ENCODE peak calls at places on chromosome 13, in seven cellular contexts. M is HepG2, B is HCT116, A is SK-N-SH, R is H1, P is NT2/D1, T is GM12878. F is an unnamed sample.

GRCh38 chr13:66559093-66559492 is 671.0 kb downstream of the PCDH9 start:
- DNase-seq in M (no peak), B (no peak), A (no peak), R (no peak), P (no peak), T (no peak), F (no peak)

GRCh38 chr13:113001251-113002140 is 32.5 kb downstream of the MCF2L start:
- DNase-seq in M (peak), B (no peak), A (peak), R (no peak), P (peak), T (no peak), F (no peak)

GRCh38 chr13:35190241-35190640 is 248.2 kb downstream of the NBEA start:
- DNase-seq in M (no peak), B (no peak), A (no peak), R (no peak), P (no peak), T (no peak), F (no peak)

GRCh38 chr13:30431269-30431950 is 9.1 kb downstream of the UBE2L5 start:
- DNase-seq in M (no peak), B (peak), A (no peak), R (no peak), P (no peak), T (no peak), F (no peak)

GRCh38 chr13:113320226-113320875 is 23.3 kb downstream of the LAMP1 start:
- DNase-seq in M (no peak), B (no peak), A (no peak), R (no peak), P (no peak), T (no peak), F (no peak)

GRCh38 chr13:69389899-69390298 is 717.7 kb upstream of the ATXN8OS start:
- DNase-seq in M (no peak), B (no peak), A (no peak), R (no peak), P (no peak), T (no peak), F (no peak)

GRCh38 chr13:25046985-25047660 is 48.8 kb upstream of the PABPC3 start:
- DNase-seq in M (no peak), B (no peak), A (peak), R (no peak), P (peak), T (no peak), F (no peak)

GRCh38 chr13:23741879-23742510 is 147.2 kb downstream of the MIPEP start:
- DNase-seq in M (no peak), B (peak), A (peak), R (peak), P (no peak), T (no peak), F (peak)

GRCh38 chr13:100392709-100393630 is 195.6 kb downstream of the GGACT start:
- DNase-seq in M (peak), B (peak), A (no peak), R (peak), P (peak), T (peak), F (peak)

GRCh38 chr13:66513728-66514127 is 716.4 kb downstream of the PCDH9 start:
- DNase-seq in M (no peak), B (no peak), A (no peak), R (no peak), P (no peak), T (no peak), F (no peak)

GRCh38 chr13:70183041-70183440 is 74.8 kb upstream of the KLHL1 start:
- DNase-seq in M (no peak), B (no peak), A (no peak), R (no peak), P (no peak), T (no peak), F (no peak)

GRCh38 chr13:43041368-43041921 is 18.1 kb downstream of the DNAJC15 start:
- DNase-seq in M (no peak), B (no peak), A (no peak), R (no peak), P (no peak), T (no peak), F (no peak)

GRCh38 chr13:58587183-58587582 is 955.6 kb downstream of the PCDH17 start:
- DNase-seq in M (no peak), B (no peak), A (no peak), R (no peak), P (no peak), T (peak), F (no peak)

GRCh38 chr13:20182231-20182846 is 10.4 kb downstream of the GJB2 start:
- DNase-seq in M (peak), B (peak), A (peak), R (no peak), P (peak), T (peak), F (peak)

GRCh38 chr13:92838786-92839185 is 387.8 kb upstream of the GPC6 start:
- DNase-seq in M (peak), B (no peak), A (no peak), R (no peak), P (no peak), T (no peak), F (no peak)

GRCh38 chr13:95288899-95289500 is 12.3 kb downstream of the ABCC4 start:
- DNase-seq in M (no peak), B (no peak), A (no peak), R (no peak), P (no peak), T (no peak), F (no peak)

GRCh38 chr13:36297600-36298338 is at the start of gene CCDC169:
- DNase-seq in M (peak), B (no peak), A (peak), R (peak), P (no peak), T (no peak), F (peak)

GRCh38 chr13:28671393-28671792 is 12.5 kb downstream of the POMP start:
- DNase-seq in M (no peak), B (no peak), A (no peak), R (no peak), P (no peak), T (no peak), F (no peak)

GRCh38 chr13:45374917-45375316 is 33.9 kb upstream of the TPT1 start:
- DNase-seq in M (no peak), B (no peak), A (no peak), R (no peak), P (no peak), T (no peak), F (no peak)

GRCh38 chr13:80458546-80458945 is 117.6 kb upstream of the SPRY2 start:
- DNase-seq in M (no peak), B (no peak), A (no peak), R (no peak), P (no peak), T (no peak), F (no peak)

GRCh38 chr13:48769107-48769704 is 115.5 kb downstream of the CYSLTR2 start:
- DNase-seq in M (peak), B (peak), A (peak), R (peak), P (peak), T (peak), F (peak)

GRCh38 chr13:42969558-42970172 is 22.4 kb downstream of the EPSTI1 start:
- DNase-seq in M (peak), B (peak), A (peak), R (no peak), P (peak), T (no peak), F (peak)

GRCh38 chr13:110319774-110320509 is 12.9 kb downstream of the COL4A2 start:
- DNase-seq in M (no peak), B (peak), A (no peak), R (no peak), P (no peak), T (no peak), F (no peak)

GRCh38 chr13:110318920-110319319 is 11.8 kb downstream of the COL4A2 start:
- DNase-seq in M (no peak), B (no peak), A (no peak), R (no peak), P (no peak), T (no peak), F (no peak)

GRCh38 chr13:110319397-110319773 is 12.3 kb downstream of the COL4A2 start:
- DNase-seq in M (no peak), B (no peak), A (no peak), R (no peak), P (no peak), T (no peak), F (no peak)

GRCh38 chr13:110322126-110322827 is 15.2 kb downstream of the COL4A2 start:
- DNase-seq in M (no peak), B (no peak), A (no peak), R (no peak), P (no peak), T (no peak), F (no peak)

DNA sequence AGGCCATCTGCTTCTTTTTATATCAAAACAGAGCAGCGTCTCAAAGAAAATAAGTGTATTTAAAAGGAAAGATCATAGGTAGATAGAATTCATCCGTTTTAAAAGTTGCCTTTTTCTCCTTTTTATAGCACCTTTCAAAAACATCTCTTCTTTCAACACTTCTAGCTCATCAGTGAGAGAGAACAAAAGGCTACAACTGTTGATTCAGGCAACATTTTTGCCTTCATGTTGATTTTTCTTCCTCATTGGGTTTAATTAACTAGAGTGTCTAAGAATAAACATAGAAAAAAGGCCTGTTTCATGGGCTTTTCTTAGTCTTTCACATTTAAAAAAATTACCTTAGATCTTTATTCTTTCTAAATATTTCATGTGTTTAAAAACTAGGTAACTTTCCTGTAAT is 13.6 kb downstream of the COL4A2 start:
- DNase-seq in M (no peak), B (no peak), A (no peak), R (no peak), P (no peak), T (no peak), F (no peak)
- TF ChIP-seq YY1 in M (no peak), B (no peak), A (no peak), R (no peak), P (no peak), T (no peak), F (no peak)

GRCh38 chr13:110758195-110758594 is 44.7 kb downstream of the ING1 start:
- DNase-seq in M (no peak), B (no peak), A (no peak), R (no peak), P (no peak), T (no peak), F (no peak)

GRCh38 chr13:110759710-110760109 is 46.2 kb downstream of the ING1 start:
- DNase-seq in M (no peak), B (no peak), A (no peak), R (no peak), P (no peak), T (no peak), F (no peak)

GRCh38 chr13:110757296-110757695 is 43.8 kb downstream of the ING1 start:
- DNase-seq in M (no peak), B (no peak), A (no peak), R (no peak), P (no peak), T (no peak), F (no peak)

GRCh38 chr13:110760611-110761010 is 47.1 kb downstream of the ING1 start:
- DNase-seq in M (no peak), B (no peak), A (no peak), R (no peak), P (no peak), T (no peak), F (no peak)

DNA sequence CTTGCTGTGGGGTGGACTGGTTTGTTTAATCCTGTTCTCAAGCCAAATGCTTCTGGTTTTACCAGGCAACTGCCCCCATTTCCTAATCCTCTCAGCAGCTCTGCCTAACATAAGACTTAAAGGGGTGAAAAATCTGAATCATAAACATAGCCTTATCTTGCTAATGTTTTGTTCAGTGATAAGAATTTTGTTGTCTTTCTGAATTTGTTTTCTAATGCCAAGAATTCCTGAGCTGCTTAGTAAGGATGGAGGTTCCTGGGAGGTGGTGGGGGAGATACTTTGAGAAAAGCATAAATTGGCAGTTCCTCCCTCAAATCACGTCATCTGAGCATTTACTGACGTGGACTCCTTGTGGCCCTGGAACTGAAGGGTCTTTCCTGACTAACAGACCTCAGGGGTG is 42.8 kb downstream of the ING1 start:
- DNase-seq in M (no peak), B (no peak), A (no peak), R (peak), P (peak), T (no peak), F (no peak)
- TF ChIP-seq YY1 in M (no peak), B (no peak), A (no peak), R (no peak), P (no peak), T (no peak), F (no peak)

DNA sequence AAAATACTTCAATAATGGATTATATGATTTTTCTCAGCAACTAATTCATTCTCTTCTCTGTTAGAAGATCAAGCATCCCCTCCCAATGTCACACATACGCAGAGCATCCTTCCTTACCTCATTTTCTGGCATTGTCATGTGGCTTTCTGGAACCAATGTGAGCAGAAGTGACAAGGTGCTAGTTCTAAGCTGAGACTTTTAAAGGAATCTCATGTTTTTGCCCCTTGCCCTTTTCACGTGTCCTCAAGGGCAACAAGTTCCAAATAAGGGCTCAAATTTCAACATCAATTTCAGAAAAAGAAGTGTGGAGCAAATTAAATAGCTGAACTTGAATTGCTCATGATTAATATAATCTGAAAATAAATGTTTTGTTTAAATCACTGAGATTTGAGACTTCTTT is 4.6 kb upstream of the PRR20A start:
- DNase-seq in M (no peak), B (no peak), A (no peak), R (no peak), P (no peak), T (no peak), F (no peak)
- TF ChIP-seq YY1 in M (no peak), B (no peak), A (no peak), R (no peak), P (no peak), T (no peak), F (no peak)

GRCh38 chr13:50015263-50015662 is at the start of gene KCNRG:
- DNase-seq in M (no peak), B (no peak), A (no peak), R (no peak), P (no peak), T (no peak), F (peak)
- TF ChIP-seq YY1 in M (no peak), B (no peak), A (no peak), R (no peak), P (no peak), T (no peak), F (no peak)

DNA sequence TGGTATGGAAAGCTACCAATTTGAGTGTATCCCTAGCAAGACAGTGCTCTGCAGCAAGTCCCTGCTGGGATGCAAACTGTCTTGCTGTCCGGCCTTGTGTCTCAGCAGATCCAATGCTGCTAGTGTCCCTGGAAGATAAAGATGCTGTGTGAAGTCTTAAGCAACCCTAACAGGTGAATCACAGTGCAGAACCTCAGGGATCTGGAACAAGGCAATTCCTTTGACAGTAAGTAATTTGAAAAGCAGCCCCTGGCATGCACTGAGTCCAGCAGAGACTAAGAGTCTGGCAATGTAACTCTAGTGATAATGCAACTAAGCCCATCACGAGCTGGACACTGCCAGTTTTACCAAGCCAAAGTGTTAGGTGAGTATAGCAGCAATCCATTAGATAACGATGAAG is 1.7 kb upstream of the UCHL3 start:
- DNase-seq in M (no peak), B (no peak), A (no peak), R (no peak), P (no peak), T (no peak), F (no peak)
- TF ChIP-seq YY1 in M (no peak), B (no peak), A (no peak), R (no peak), P (no peak), T (no peak), F (no peak)

DNA sequence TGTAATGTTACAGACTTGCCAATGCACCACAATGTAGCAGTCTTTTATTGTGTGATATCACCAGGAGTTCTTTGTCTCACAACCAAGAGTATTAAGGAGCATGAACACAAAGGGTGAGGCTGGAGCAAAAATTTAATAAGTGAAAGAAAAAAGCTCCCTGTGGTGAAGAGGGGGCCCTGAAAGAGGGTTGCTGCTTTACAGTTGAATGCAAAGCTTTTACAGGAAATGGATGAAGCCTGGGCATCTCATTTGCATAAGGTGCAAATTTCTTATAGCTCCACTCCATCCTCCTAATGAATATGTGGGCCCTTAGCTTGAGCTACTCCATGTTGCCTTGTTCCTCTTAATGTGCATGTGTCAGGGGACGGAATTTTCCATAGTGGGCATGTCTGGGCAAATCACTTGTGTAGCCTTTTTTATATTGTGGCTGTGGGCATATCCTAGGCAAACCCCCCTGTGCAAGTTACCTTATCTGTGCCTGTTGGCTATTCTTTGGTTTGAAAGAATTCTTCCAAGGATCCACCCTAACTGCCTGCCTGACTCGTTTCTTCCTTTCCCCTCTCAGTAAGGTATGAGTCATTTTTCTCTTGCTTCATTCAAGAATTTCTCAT is 45.3 kb upstream of the TRPC4 start:
- DNase-seq in M (no peak), B (no peak), A (no peak), R (no peak), P (peak), T (no peak), F (no peak)
- TF ChIP-seq YY1 in M (no peak), B (no peak), A (no peak), R (peak), P (no peak), T (no peak), F (no peak)

DNA sequence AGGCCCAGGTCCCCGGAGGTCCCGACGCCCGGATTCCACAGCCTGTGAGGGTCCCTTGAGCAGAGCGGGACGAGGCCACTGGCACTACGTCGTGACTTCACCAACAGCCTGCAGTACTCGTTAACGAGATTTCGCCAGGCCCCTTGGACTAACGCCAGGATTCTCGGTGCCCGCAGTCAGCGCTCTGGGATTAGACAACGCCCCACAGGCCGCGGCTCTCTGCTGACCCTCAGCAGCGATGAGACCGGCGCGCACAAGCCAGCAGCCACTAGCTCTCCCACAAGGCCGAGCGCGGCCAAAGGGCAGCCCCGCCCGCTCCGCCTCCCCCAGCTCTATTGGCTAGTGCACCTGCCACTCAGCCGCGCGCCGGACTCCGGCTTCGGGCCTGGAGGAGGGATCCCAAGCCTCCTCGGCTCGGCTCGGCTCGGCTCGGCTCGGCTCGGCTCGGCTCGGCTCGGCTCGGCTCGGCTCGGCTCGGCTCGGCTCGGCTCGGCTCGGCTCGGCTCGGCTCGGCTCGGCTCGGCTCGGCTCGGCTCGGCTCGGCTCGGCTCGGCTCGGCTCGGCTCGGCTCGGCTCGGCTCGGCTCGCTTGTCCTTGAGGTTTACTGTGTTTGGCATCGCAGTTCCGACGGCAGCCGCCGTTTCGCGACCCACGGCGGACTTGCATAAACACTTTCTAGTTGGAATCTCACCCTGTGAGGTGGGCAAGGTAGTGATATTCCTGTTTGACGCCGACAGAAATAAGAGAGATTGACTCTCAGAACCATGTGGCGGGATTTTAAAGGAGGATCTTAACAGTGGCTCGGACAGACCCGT is 231.7 kb upstream of the SERP2 start:
- DNase-seq in M (peak), B (peak), A (peak), R (peak), P (peak), T (peak), F (peak)
- TF ChIP-seq YY1 in M (peak), B (no peak), A (peak), R (no peak), P (no peak), T (peak), F (no peak)

DNA sequence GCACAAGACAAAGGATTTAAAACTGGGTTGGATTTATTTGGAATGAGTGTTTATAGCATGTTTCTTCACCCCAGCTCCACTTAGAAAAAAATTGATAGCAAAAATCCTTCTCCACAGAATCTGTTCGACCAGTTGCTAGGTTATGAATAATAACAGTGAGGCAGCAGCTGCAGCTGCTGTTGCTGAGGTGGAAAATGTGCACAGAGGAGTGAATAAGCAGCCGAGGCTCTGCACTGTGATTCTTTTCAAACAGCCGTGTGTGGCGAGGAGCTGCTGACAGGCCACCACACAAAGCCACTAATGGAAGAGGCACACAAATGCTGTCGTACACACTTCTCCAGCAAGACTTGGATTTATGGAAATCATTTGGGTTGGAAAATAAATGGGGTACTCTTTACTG is 6.4 kb upstream of the RASL11A start:
- DNase-seq in M (no peak), B (no peak), A (peak), R (no peak), P (no peak), T (no peak), F (no peak)
- TF ChIP-seq YY1 in M (no peak), B (no peak), A (no peak), R (no peak), P (no peak), T (no peak), F (no peak)